ENCODE peak calls at places on chromosomes 12 and 14, in six cellular contexts. K, Q, I, Z, Y and B are unnamed samples.

GRCh38 chr14:72104011-72104613 is 171.9 kb downstream of the RGS6 start:
- DNase-seq in K (no peak), Q (no peak), I (no peak), Z (peak), Y (no peak), B (no peak)

GRCh38 chr12:47811581-47812484 is 7.9 kb downstream of the HDAC7 start:
- DNase-seq in K (peak), Q (no peak), I (no peak), Z (no peak), Y (no peak), B (no peak)

GRCh38 chr12:93407283-93407962 is 29.7 kb downstream of the NUDT4 start:
- DNase-seq in K (no peak), Q (no peak), I (no peak), Z (peak), Y (no peak), B (no peak)

GRCh38 chr12:7319934-7320333 is 16.1 kb downstream of the ACSM4 start:
- DNase-seq in K (no peak), Q (no peak), I (no peak), Z (no peak), Y (no peak), B (no peak)

GRCh38 chr12:2187195-2187963 is 134.6 kb downstream of the CACNA1C start:
- DNase-seq in K (no peak), Q (no peak), I (no peak), Z (no peak), Y (no peak), B (no peak)

GRCh38 chr14:91373591-91374245 is 43.9 kb downstream of the CCDC88C start:
- DNase-seq in K (no peak), Q (no peak), I (peak), Z (no peak), Y (no peak), B (peak)

GRCh38 chr12:116389990-116390655 is 112.6 kb upstream of the MED13L start:
- DNase-seq in K (no peak), Q (no peak), I (no peak), Z (no peak), Y (no peak), B (no peak)

GRCh38 chr14:49636866-49637265 is 1.8 kb upstream of the DNAAF2 start:
- DNase-seq in K (no peak), Q (no peak), I (no peak), Z (no peak), Y (no peak), B (no peak)

GRCh38 chr14:71626281-71626835 is 305.9 kb upstream of the RGS6 start:
- DNase-seq in K (no peak), Q (no peak), I (no peak), Z (no peak), Y (no peak), B (no peak)

GRCh38 chr12:6701078-6701768 is 608 bp upstream of the PIANP start:
- DNase-seq in K (no peak), Q (no peak), I (no peak), Z (peak), Y (no peak), B (no peak)

GRCh38 chr12:90854136-90854689 is 100.8 kb downstream of the CCER1 start:
- DNase-seq in K (no peak), Q (no peak), I (no peak), Z (peak), Y (peak), B (peak)

GRCh38 chr12:2853626-2854025 is 3.2 kb downstream of the TEX52 start:
- DNase-seq in K (peak), Q (no peak), I (peak), Z (peak), Y (peak), B (peak)

GRCh38 chr12:19035552-19035951 is 94.0 kb upstream of the PLEKHA5 start:
- DNase-seq in K (no peak), Q (no peak), I (no peak), Z (no peak), Y (no peak), B (no peak)

GRCh38 chr14:92534863-92535654 is 21.5 kb downstream of the RIN3 start:
- DNase-seq in K (no peak), Q (no peak), I (no peak), Z (no peak), Y (no peak), B (no peak)

GRCh38 chr12:91406920-91407341 is 224.3 kb upstream of the DCN start:
- DNase-seq in K (no peak), Q (no peak), I (no peak), Z (no peak), Y (no peak), B (no peak)

GRCh38 chr14:30223966-30224365 is 296.3 kb upstream of the PRKD1 start:
- DNase-seq in K (peak), Q (no peak), I (no peak), Z (no peak), Y (no peak), B (no peak)

GRCh38 chr12:95083938-95084337 is 10.5 kb upstream of the NR2C1 start:
- DNase-seq in K (no peak), Q (no peak), I (no peak), Z (peak), Y (no peak), B (no peak)

GRCh38 chr12:132282950-132283771 is 46.2 kb downstream of the GALNT9 start:
- DNase-seq in K (no peak), Q (no peak), I (no peak), Z (peak), Y (no peak), B (no peak)

GRCh38 chr12:46266869-46267617 is 1.8 kb downstream of the SLC38A1 start:
- DNase-seq in K (peak), Q (peak), I (peak), Z (peak), Y (peak), B (peak)

GRCh38 chr12:70609739-70610491 is 27.3 kb downstream of the PTPRB start:
- DNase-seq in K (peak), Q (no peak), I (no peak), Z (peak), Y (no peak), B (no peak)

GRCh38 chr14:32449640-32450039 is 120.5 kb downstream of the AKAP6 start:
- DNase-seq in K (no peak), Q (no peak), I (no peak), Z (no peak), Y (no peak), B (no peak)

GRCh38 chr14:104688755-104689619 is at the start of gene INF2:
- DNase-seq in K (peak), Q (peak), I (peak), Z (peak), Y (peak), B (peak)

GRCh38 chr12:56193025-56193578 is 3.8 kb upstream of the SMARCC2 start:
- DNase-seq in K (peak), Q (peak), I (peak), Z (peak), Y (peak), B (peak)

GRCh38 chr14:85060116-85060515 is 469.8 kb upstream of the FLRT2 start:
- DNase-seq in K (no peak), Q (no peak), I (no peak), Z (no peak), Y (no peak), B (no peak)

GRCh38 chr12:106581543-106582263 is 1.1 kb upstream of the RFX4 start:
- DNase-seq in K (no peak), Q (no peak), I (no peak), Z (peak), Y (no peak), B (no peak)

GRCh38 chr14:93103392-93104080 is 12.2 kb downstream of the ITPK1 start:
- DNase-seq in K (no peak), Q (peak), I (peak), Z (no peak), Y (no peak), B (no peak)

GRCh38 chr14:36973806-36974442 is 198.5 kb downstream of the SLC25A21 start:
- DNase-seq in K (no peak), Q (no peak), I (no peak), Z (no peak), Y (no peak), B (no peak)

GRCh38 chr14:63448841-63449240 is 94.3 kb downstream of the PPP2R5E start:
- DNase-seq in K (no peak), Q (no peak), I (no peak), Z (no peak), Y (no peak), B (no peak)

GRCh38 chr12:102480401-102480800 is at the start of gene IGF1:
- DNase-seq in K (no peak), Q (no peak), I (no peak), Z (peak), Y (no peak), B (no peak)

GRCh38 chr12:105676694-105677093 is 346.2 kb downstream of the C12orf75 start:
- DNase-seq in K (no peak), Q (no peak), I (no peak), Z (no peak), Y (no peak), B (no peak)

GRCh38 chr14:100691395-100692025 is 35.2 kb upstream of the DLK1 start:
- DNase-seq in K (no peak), Q (peak), I (no peak), Z (no peak), Y (no peak), B (no peak)

GRCh38 chr12:99706736-99707473 is 59.4 kb downstream of the GARIN6 start:
- DNase-seq in K (no peak), Q (no peak), I (no peak), Z (no peak), Y (no peak), B (no peak)

GRCh38 chr12:93886533-93887511 is 209.6 kb downstream of the CRADD start:
- DNase-seq in K (no peak), Q (no peak), I (no peak), Z (no peak), Y (no peak), B (no peak)

GRCh38 chr12:56836800-56837663 is 73.9 kb downstream of the HSD17B6 start:
- DNase-seq in K (no peak), Q (no peak), I (no peak), Z (no peak), Y (no peak), B (no peak)

GRCh38 chr14:29016050-29016900 is 249.7 kb downstream of the FOXG1 start:
- DNase-seq in K (peak), Q (peak), I (no peak), Z (peak), Y (no peak), B (no peak)

GRCh38 chr12:11768233-11768965 is 118.9 kb downstream of the ETV6 start:
- DNase-seq in K (no peak), Q (no peak), I (no peak), Z (no peak), Y (no peak), B (no peak)

GRCh38 chr14:20409226-20409625 is 4.1 kb downstream of the TEP1 start:
- DNase-seq in K (no peak), Q (no peak), I (no peak), Z (no peak), Y (no peak), B (no peak)

GRCh38 chr14:54192610-54193009 is 204.2 kb upstream of the CDKN3 start:
- DNase-seq in K (no peak), Q (no peak), I (no peak), Z (no peak), Y (no peak), B (no peak)